ENCODE peak calls at places on chromosomes 11 and 22, in ten cellular contexts. One of them, this sample, is unnamed. For H3K36me3, the result is how much of the 10 kb centered on the place peaks cover.

GRCh38 chr22:23893957-23894709 is at the start of gene MIF:
- DNase-seq in ovary: peak
- DNase-seq in upper lobe of right lung: peak
- DNase-seq in pancreas: peak
- DNase-seq in sigmoid colon: peak
- DNase-seq in CD8-positive, alpha-beta T cell: peak
- DNase-seq in heart left ventricle: peak
- DNase-seq in HepG2: peak
- DNase-seq in right lobe of liver: peak
- DNase-seq in cardiac muscle cell: peak
- DNase-seq in this sample: peak

GRCh38 chr22:22576244-22576988 is 17.4 kb upstream of the PRAME start:
- DNase-seq in CD8-positive, alpha-beta T cell: no peak
- DNase-seq in upper lobe of right lung: peak
- DNase-seq in ovary: peak
- DNase-seq in pancreas: peak
- DNase-seq in cardiac muscle cell: no peak
- DNase-seq in right lobe of liver: peak
- DNase-seq in HepG2: peak
- DNase-seq in sigmoid colon: no peak
- DNase-seq in heart left ventricle: no peak
- DNase-seq in this sample: no peak

GRCh38 chr11:69102732-69103615 is 52.8 kb upstream of the SMIM38 start:
- DNase-seq in cardiac muscle cell: no peak
- DNase-seq in ovary: no peak
- DNase-seq in right lobe of liver: no peak
- DNase-seq in heart left ventricle: peak
- DNase-seq in upper lobe of right lung: no peak
- DNase-seq in HepG2: no peak
- DNase-seq in CD8-positive, alpha-beta T cell: no peak
- DNase-seq in sigmoid colon: no peak
- DNase-seq in pancreas: no peak
- DNase-seq in this sample: peak

GRCh38 chr11:95256204-95256819 is 25.3 kb upstream of the SESN3 start:
- DNase-seq in upper lobe of right lung: no peak
- DNase-seq in pancreas: no peak
- DNase-seq in right lobe of liver: no peak
- DNase-seq in sigmoid colon: no peak
- DNase-seq in CD8-positive, alpha-beta T cell: no peak
- DNase-seq in HepG2: no peak
- DNase-seq in heart left ventricle: no peak
- DNase-seq in cardiac muscle cell: no peak
- DNase-seq in ovary: no peak
- DNase-seq in this sample: no peak

GRCh38 chr22:23120415-23120899 is 21.3 kb downstream of the RSPH14 start:
- DNase-seq in CD8-positive, alpha-beta T cell: no peak
- DNase-seq in pancreas: no peak
- DNase-seq in upper lobe of right lung: no peak
- DNase-seq in ovary: no peak
- DNase-seq in right lobe of liver: no peak
- DNase-seq in HepG2: no peak
- DNase-seq in cardiac muscle cell: no peak
- DNase-seq in heart left ventricle: peak
- DNase-seq in sigmoid colon: no peak
- DNase-seq in this sample: peak

GRCh38 chr11:38900156-38900679 is 2302.2 kb upstream of the RAG2 start:
- DNase-seq in pancreas: no peak
- DNase-seq in cardiac muscle cell: no peak
- DNase-seq in heart left ventricle: no peak
- DNase-seq in right lobe of liver: no peak
- DNase-seq in sigmoid colon: no peak
- DNase-seq in ovary: no peak
- DNase-seq in HepG2: peak
- DNase-seq in CD8-positive, alpha-beta T cell: no peak
- DNase-seq in upper lobe of right lung: no peak
- DNase-seq in this sample: no peak

GRCh38 chr22:22196018-22196533 is 48.5 kb upstream of the VPREB1 start:
- DNase-seq in upper lobe of right lung: no peak
- DNase-seq in heart left ventricle: no peak
- DNase-seq in HepG2: no peak
- DNase-seq in cardiac muscle cell: no peak
- DNase-seq in CD8-positive, alpha-beta T cell: no peak
- DNase-seq in ovary: no peak
- DNase-seq in right lobe of liver: no peak
- DNase-seq in pancreas: no peak
- DNase-seq in sigmoid colon: no peak
- DNase-seq in this sample: no peak

GRCh38 chr22:32880906-32881596 is 79.5 kb downstream of the TIMP3 start:
- DNase-seq in ovary: peak
- DNase-seq in HepG2: no peak
- DNase-seq in sigmoid colon: peak
- DNase-seq in right lobe of liver: peak
- DNase-seq in pancreas: no peak
- DNase-seq in cardiac muscle cell: peak
- DNase-seq in upper lobe of right lung: peak
- DNase-seq in CD8-positive, alpha-beta T cell: no peak
- DNase-seq in heart left ventricle: peak
- DNase-seq in this sample: peak

GRCh38 chr11:56196705-56197104 is 20.3 kb downstream of the OR5J2 start:
- DNase-seq in heart left ventricle: no peak
- DNase-seq in CD8-positive, alpha-beta T cell: no peak
- DNase-seq in HepG2: no peak
- DNase-seq in ovary: no peak
- DNase-seq in upper lobe of right lung: no peak
- DNase-seq in cardiac muscle cell: no peak
- DNase-seq in right lobe of liver: no peak
- DNase-seq in sigmoid colon: no peak
- DNase-seq in pancreas: no peak
- DNase-seq in this sample: no peak

GRCh38 chr11:5233268-5233667 is 1.0 kb downstream of the HBD start:
- DNase-seq in right lobe of liver: no peak
- DNase-seq in sigmoid colon: no peak
- DNase-seq in HepG2: no peak
- DNase-seq in CD8-positive, alpha-beta T cell: no peak
- DNase-seq in upper lobe of right lung: no peak
- DNase-seq in pancreas: no peak
- DNase-seq in ovary: no peak
- DNase-seq in heart left ventricle: no peak
- DNase-seq in cardiac muscle cell: no peak
- DNase-seq in this sample: no peak
- TF ChIP-seq CTCF in right lobe of liver: no peak
- TF ChIP-seq CTCF in sigmoid colon: no peak
- TF ChIP-seq CTCF in HepG2: no peak
- TF ChIP-seq CTCF in CD8-positive, alpha-beta T cell: no peak
- TF ChIP-seq CTCF in upper lobe of right lung: no peak
- TF ChIP-seq CTCF in pancreas: no peak
- TF ChIP-seq CTCF in ovary: no peak
- TF ChIP-seq CTCF in heart left ventricle: no peak
- TF ChIP-seq CTCF in cardiac muscle cell: no peak
- TF ChIP-seq CTCF in this sample: no peak

GRCh38 chr22:36257948-36258674 is 5.2 kb downstream of the APOL1 start:
- DNase-seq in HepG2: no peak
- DNase-seq in right lobe of liver: no peak
- DNase-seq in pancreas: no peak
- DNase-seq in heart left ventricle: no peak
- DNase-seq in upper lobe of right lung: no peak
- DNase-seq in cardiac muscle cell: no peak
- DNase-seq in sigmoid colon: no peak
- DNase-seq in CD8-positive, alpha-beta T cell: no peak
- DNase-seq in ovary: no peak
- DNase-seq in this sample: no peak
- H3K36me3 ChIP-seq in HepG2: half or more
- H3K36me3 ChIP-seq in right lobe of liver: under half
- H3K36me3 ChIP-seq in pancreas: under half
- H3K36me3 ChIP-seq in heart left ventricle: under half
- H3K36me3 ChIP-seq in upper lobe of right lung: under half
- H3K36me3 ChIP-seq in cardiac muscle cell: under half
- H3K36me3 ChIP-seq in sigmoid colon: under half
- H3K36me3 ChIP-seq in CD8-positive, alpha-beta T cell: under half
- H3K36me3 ChIP-seq in ovary: under half
- H3K36me3 ChIP-seq in this sample: under half

GRCh38 chr11:36104660-36104992 is 160.8 kb downstream of the LDLRAD3 start:
- DNase-seq in right lobe of liver: no peak
- DNase-seq in cardiac muscle cell: no peak
- DNase-seq in pancreas: no peak
- DNase-seq in CD8-positive, alpha-beta T cell: no peak
- DNase-seq in heart left ventricle: no peak
- DNase-seq in sigmoid colon: no peak
- DNase-seq in upper lobe of right lung: no peak
- DNase-seq in ovary: no peak
- DNase-seq in HepG2: no peak
- DNase-seq in this sample: no peak
- H3K27ac ChIP-seq in right lobe of liver: no peak
- H3K27ac ChIP-seq in cardiac muscle cell: no peak
- H3K27ac ChIP-seq in pancreas: no peak
- H3K27ac ChIP-seq in CD8-positive, alpha-beta T cell: no peak
- H3K27ac ChIP-seq in heart left ventricle: no peak
- H3K27ac ChIP-seq in sigmoid colon: no peak
- H3K27ac ChIP-seq in upper lobe of right lung: no peak
- H3K27ac ChIP-seq in ovary: no peak
- H3K27ac ChIP-seq in HepG2: no peak
- H3K27ac ChIP-seq in this sample: no peak

GRCh38 chr11:112583246-112583893 is 322.7 kb upstream of the PLET1 start:
- DNase-seq in heart left ventricle: no peak
- DNase-seq in ovary: no peak
- DNase-seq in pancreas: no peak
- DNase-seq in right lobe of liver: no peak
- DNase-seq in upper lobe of right lung: no peak
- DNase-seq in CD8-positive, alpha-beta T cell: no peak
- DNase-seq in HepG2: no peak
- DNase-seq in cardiac muscle cell: no peak
- DNase-seq in sigmoid colon: no peak
- DNase-seq in this sample: no peak

GRCh38 chr11:112582366-112582765 is 321.7 kb upstream of the PLET1 start:
- DNase-seq in upper lobe of right lung: no peak
- DNase-seq in pancreas: no peak
- DNase-seq in CD8-positive, alpha-beta T cell: no peak
- DNase-seq in cardiac muscle cell: no peak
- DNase-seq in HepG2: no peak
- DNase-seq in sigmoid colon: no peak
- DNase-seq in ovary: no peak
- DNase-seq in right lobe of liver: no peak
- DNase-seq in heart left ventricle: no peak
- DNase-seq in this sample: no peak

GRCh38 chr11:112581747-112582146 is 321.1 kb upstream of the PLET1 start:
- DNase-seq in CD8-positive, alpha-beta T cell: no peak
- DNase-seq in sigmoid colon: no peak
- DNase-seq in right lobe of liver: no peak
- DNase-seq in ovary: no peak
- DNase-seq in cardiac muscle cell: no peak
- DNase-seq in heart left ventricle: no peak
- DNase-seq in pancreas: no peak
- DNase-seq in HepG2: no peak
- DNase-seq in upper lobe of right lung: no peak
- DNase-seq in this sample: no peak

GRCh38 chr11:112580864-112581263 is 320.2 kb upstream of the PLET1 start:
- DNase-seq in HepG2: no peak
- DNase-seq in sigmoid colon: no peak
- DNase-seq in ovary: no peak
- DNase-seq in pancreas: no peak
- DNase-seq in right lobe of liver: no peak
- DNase-seq in CD8-positive, alpha-beta T cell: no peak
- DNase-seq in cardiac muscle cell: no peak
- DNase-seq in upper lobe of right lung: no peak
- DNase-seq in heart left ventricle: no peak
- DNase-seq in this sample: no peak

DNA sequence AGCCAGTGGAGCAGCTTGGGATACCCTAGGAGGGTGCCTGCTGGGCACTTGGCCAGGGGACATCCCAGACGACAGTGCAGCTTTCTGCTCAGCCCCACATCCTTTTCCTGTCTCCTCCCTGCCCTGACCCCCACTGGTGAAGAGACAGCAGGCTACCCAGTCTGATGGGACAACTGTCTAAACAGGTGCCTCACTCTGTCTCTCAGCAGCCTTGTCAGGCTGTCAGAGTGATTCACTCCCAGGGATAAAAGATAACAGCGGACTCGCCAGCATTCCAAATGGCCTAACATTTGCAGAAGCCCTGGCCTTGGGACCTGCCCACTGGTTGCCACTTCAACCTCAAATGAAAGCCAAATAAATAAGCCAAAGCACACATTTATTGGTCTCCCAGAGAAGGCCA is 318.6 kb upstream of the PLET1 start:
- DNase-seq in heart left ventricle: no peak
- DNase-seq in pancreas: no peak
- DNase-seq in upper lobe of right lung: no peak
- DNase-seq in ovary: no peak
- DNase-seq in sigmoid colon: no peak
- DNase-seq in CD8-positive, alpha-beta T cell: no peak
- DNase-seq in HepG2: no peak
- DNase-seq in right lobe of liver: no peak
- DNase-seq in cardiac muscle cell: no peak
- DNase-seq in this sample: no peak
- TF ChIP-seq CTCF in heart left ventricle: no peak
- TF ChIP-seq CTCF in pancreas: no peak
- TF ChIP-seq CTCF in upper lobe of right lung: no peak
- TF ChIP-seq CTCF in ovary: no peak
- TF ChIP-seq CTCF in sigmoid colon: no peak
- TF ChIP-seq CTCF in CD8-positive, alpha-beta T cell: no peak
- TF ChIP-seq CTCF in HepG2: no peak
- TF ChIP-seq CTCF in right lobe of liver: no peak
- TF ChIP-seq CTCF in cardiac muscle cell: no peak
- TF ChIP-seq CTCF in this sample: no peak

GRCh38 chr11:955154-956049 is 29.7 kb downstream of the AP2A2 start:
- DNase-seq in CD8-positive, alpha-beta T cell: no peak
- DNase-seq in sigmoid colon: no peak
- DNase-seq in right lobe of liver: peak
- DNase-seq in HepG2: no peak
- DNase-seq in pancreas: no peak
- DNase-seq in heart left ventricle: no peak
- DNase-seq in ovary: no peak
- DNase-seq in cardiac muscle cell: no peak
- DNase-seq in upper lobe of right lung: no peak
- DNase-seq in this sample: no peak

GRCh38 chr11:954392-955144 is 28.9 kb downstream of the AP2A2 start:
- DNase-seq in pancreas: no peak
- DNase-seq in HepG2: no peak
- DNase-seq in heart left ventricle: no peak
- DNase-seq in upper lobe of right lung: no peak
- DNase-seq in sigmoid colon: no peak
- DNase-seq in cardiac muscle cell: no peak
- DNase-seq in CD8-positive, alpha-beta T cell: no peak
- DNase-seq in right lobe of liver: no peak
- DNase-seq in ovary: no peak
- DNase-seq in this sample: no peak

GRCh38 chr11:952406-953385 is 27.0 kb downstream of the AP2A2 start:
- DNase-seq in pancreas: no peak
- DNase-seq in upper lobe of right lung: no peak
- DNase-seq in right lobe of liver: peak
- DNase-seq in HepG2: peak
- DNase-seq in CD8-positive, alpha-beta T cell: no peak
- DNase-seq in heart left ventricle: peak
- DNase-seq in cardiac muscle cell: peak
- DNase-seq in sigmoid colon: no peak
- DNase-seq in ovary: no peak
- DNase-seq in this sample: peak

GRCh38 chr11:951507-951906 is 25.8 kb downstream of the AP2A2 start:
- DNase-seq in ovary: no peak
- DNase-seq in upper lobe of right lung: no peak
- DNase-seq in heart left ventricle: peak
- DNase-seq in CD8-positive, alpha-beta T cell: no peak
- DNase-seq in HepG2: no peak
- DNase-seq in cardiac muscle cell: no peak
- DNase-seq in sigmoid colon: no peak
- DNase-seq in right lobe of liver: peak
- DNase-seq in pancreas: no peak
- DNase-seq in this sample: no peak

GRCh38 chr11:953513-953912 is 27.8 kb downstream of the AP2A2 start:
- DNase-seq in cardiac muscle cell: no peak
- DNase-seq in upper lobe of right lung: no peak
- DNase-seq in CD8-positive, alpha-beta T cell: no peak
- DNase-seq in heart left ventricle: peak
- DNase-seq in ovary: no peak
- DNase-seq in HepG2: peak
- DNase-seq in right lobe of liver: peak
- DNase-seq in pancreas: no peak
- DNase-seq in sigmoid colon: no peak
- DNase-seq in this sample: peak
- H3K36me3 ChIP-seq in cardiac muscle cell: under half
- H3K36me3 ChIP-seq in upper lobe of right lung: under half
- H3K36me3 ChIP-seq in CD8-positive, alpha-beta T cell: under half
- H3K36me3 ChIP-seq in heart left ventricle: under half
- H3K36me3 ChIP-seq in ovary: under half
- H3K36me3 ChIP-seq in HepG2: under half
- H3K36me3 ChIP-seq in right lobe of liver: under half
- H3K36me3 ChIP-seq in pancreas: under half
- H3K36me3 ChIP-seq in sigmoid colon: under half
- H3K36me3 ChIP-seq in this sample: under half